ENCODE peak calls at places on chromosome 22, in seven cellular contexts. N, K, L, G, C, E and H are unnamed samples.

GRCh38 chr22:46796566-46797195 is 34.2 kb downstream of the TBC1D22A start:
- DNase-seq in G (no peak), N (no peak), L (no peak), E (no peak), C (no peak), K (no peak), H (no peak)

GRCh38 chr22:22948651-22949611 is 61.3 kb downstream of the IGLL5 start:
- DNase-seq in N (no peak), L (peak; percentile 2), C (no peak), K (no peak), E (no peak), G (no peak), H (no peak)

GRCh38 chr22:43921361-43921760 is 2.2 kb upstream of the PNPLA3 start:
- DNase-seq in G (no peak), E (no peak), K (peak; percentile 32), C (no peak), L (peak; percentile 58), N (no peak), H (no peak)

GRCh38 chr22:42299586-42300285 is 29.3 kb upstream of the TCF20 start:
- DNase-seq in K (no peak), N (no peak), C (no peak), E (no peak), L (no peak), G (peak; percentile 36), H (peak; percentile 17)

GRCh38 chr22:18970180-18970947 is 34.3 kb upstream of the PRODH start:
- DNase-seq in E (no peak), L (no peak), N (no peak), G (no peak), C (no peak), K (no peak), H (no peak)

GRCh38 chr22:41411021-41411851 is 29.5 kb downstream of the TEF start:
- DNase-seq in G (no peak), E (peak; percentile 50), C (no peak), N (no peak), K (no peak), L (no peak), H (peak; percentile 49)

GRCh38 chr22:36329217-36330078 is 58.3 kb downstream of the MYH9 start:
- DNase-seq in N (peak; percentile 52), L (peak; percentile 94), C (peak; percentile 99), K (peak; percentile 96), G (peak; percentile 83), E (no peak), H (no peak)

GRCh38 chr22:23113067-23113846 is 28.5 kb downstream of the RSPH14 start:
- DNase-seq in G (no peak), K (peak; percentile 46), C (no peak), N (no peak), E (peak; percentile 79), L (peak; percentile 56), H (peak; percentile 81)

GRCh38 chr22:24503137-24503850 is 8.2 kb downstream of the UPB1 start:
- DNase-seq in L (peak; percentile 58), K (no peak), E (peak; percentile 11), G (peak; percentile 57), C (peak; percentile 38), N (no peak), H (no peak)